ENCODE peak calls at places on chromosomes 11 and 22, in seven cellular contexts. K is cardiac muscle cell, S is HCT116, M is adrenal gland, P is lower leg skin, L is neural progenitor cell, O is Caco-2. T is an unnamed sample.

GRCh38 chr11:74460481-74461154 is 6.7 kb downstream of the KCNE3 start:
- DNase-seq in K (no peak), S (no peak), M (no peak), P (no peak), L (no peak), O (peak; percentile 17), T (no peak)

GRCh38 chr11:66478823-66479740 is 1.2 kb upstream of the DPP3 start:
- DNase-seq in K (peak; percentile 24), S (peak; percentile 27), M (peak; percentile 66), P (peak; percentile 90), L (peak; percentile 60), O (peak; percentile 74), T (peak; percentile 31)

GRCh38 chr11:45320366-45320765 is 34.2 kb upstream of the SYT13 start:
- DNase-seq in K (no peak), S (no peak), M (no peak), P (no peak), L (no peak), O (no peak), T (no peak)

GRCh38 chr11:92329137-92329536 is 104.5 kb downstream of the FAT3 start:
- DNase-seq in K (no peak), S (no peak), M (no peak), P (no peak), L (no peak), O (no peak), T (no peak)

GRCh38 chr11:126340960-126341709 is 14.4 kb upstream of the ST3GAL4 start:
- DNase-seq in K (no peak), S (no peak), M (no peak), P (no peak), L (no peak), O (no peak), T (no peak)

GRCh38 chr11:12287009-12287373 is 90.4 kb upstream of the PARVA start:
- DNase-seq in K (no peak), S (peak; percentile 47), M (peak; percentile 57), P (peak; percentile 80), L (no peak), O (peak; percentile 50), T (no peak)

GRCh38 chr11:45530776-45531175 is 134.6 kb downstream of the CHST1 start:
- DNase-seq in K (no peak), S (no peak), M (no peak), P (no peak), L (no peak), O (no peak), T (no peak)

GRCh38 chr11:67410369-67410831 is 5.1 kb upstream of the CARNS1 start:
- DNase-seq in K (no peak), S (no peak), M (no peak), P (no peak), L (no peak), O (no peak), T (no peak)

GRCh38 chr11:61890536-61891330 is 612 bp downstream of the FADS3 start:
- DNase-seq in K (peak; percentile 69), S (no peak), M (peak; percentile 94), P (peak; percentile 94), L (peak; percentile 71), O (peak; percentile 67), T (no peak)

GRCh38 chr11:1409108-1409851 is 19.5 kb downstream of the BRSK2 start:
- DNase-seq in K (no peak), S (no peak), M (no peak), P (no peak), L (no peak), O (no peak), T (no peak)

GRCh38 chr22:38652858-38653257 is 3.3 kb downstream of the FAM227A start:
- DNase-seq in K (no peak), S (no peak), M (no peak), P (no peak), L (no peak), O (no peak), T (no peak)

GRCh38 chr22:17314472-17314871 is 54.8 kb upstream of the CECR2 start:
- DNase-seq in K (no peak), S (no peak), M (no peak), P (peak; percentile 6), L (no peak), O (no peak), T (no peak)

GRCh38 chr11:69873166-69874077 is 54.2 kb upstream of the FGF3 start:
- DNase-seq in K (no peak), S (no peak), M (no peak), P (peak; percentile 52), L (no peak), O (peak; percentile 34), T (no peak)

GRCh38 chr11:114259124-114259526 is 37.1 kb upstream of the NNMT start:
- DNase-seq in K (no peak), S (no peak), M (peak; percentile 49), P (peak; percentile 95), L (no peak), O (no peak), T (no peak)

GRCh38 chr11:79393362-79394043 is 47.3 kb downstream of the TENM4 start:
- DNase-seq in K (no peak), S (no peak), M (no peak), P (no peak), L (peak; percentile 42), O (peak; percentile 78), T (no peak)

GRCh38 chr11:32446227-32446626 is 10.9 kb upstream of the WT1 start:
- DNase-seq in K (no peak), S (no peak), M (no peak), P (no peak), L (no peak), O (no peak), T (no peak)

GRCh38 chr11:32450372-32450771 is 15.0 kb upstream of the WT1 start:
- DNase-seq in K (no peak), S (no peak), M (no peak), P (no peak), L (no peak), O (no peak), T (no peak)

GRCh38 chr11:32447252-32447651 is 11.9 kb upstream of the WT1 start:
- DNase-seq in K (no peak), S (no peak), M (no peak), P (no peak), L (no peak), O (no peak), T (no peak)

GRCh38 chr11:32451808-32452207 is 16.5 kb upstream of the WT1 start:
- DNase-seq in K (no peak), S (no peak), M (peak; percentile 28), P (no peak), L (no peak), O (no peak), T (no peak)

DNA sequence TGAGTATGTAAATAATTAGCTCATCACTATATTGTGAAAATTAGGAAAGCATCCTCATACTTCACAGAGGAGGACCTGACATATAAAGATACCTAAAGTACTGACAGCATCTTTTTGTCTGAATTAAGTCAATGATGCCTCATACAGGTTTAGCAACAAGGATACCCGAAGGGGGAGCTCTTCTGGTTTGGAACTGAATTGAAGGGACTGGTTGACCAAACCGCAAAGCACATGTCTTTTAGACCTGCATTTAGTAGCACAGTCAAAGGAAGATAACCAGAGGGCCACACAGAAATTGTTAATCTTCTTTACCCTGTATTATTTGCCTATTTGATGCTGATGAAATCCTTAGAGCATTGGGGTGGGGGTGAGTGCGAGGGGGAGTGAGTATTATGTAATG is 12.9 kb upstream of the WT1 start:
- DNase-seq in K (peak; percentile 72), S (peak; percentile 43), M (no peak), P (no peak), L (peak; percentile 74), O (no peak), T (peak; percentile 18)
- TF ChIP-seq CTCF in K (peak; percentile 58), S (peak; percentile 55), M (no peak), P (no peak), L (peak; percentile 73), O (peak; percentile 49), T (peak; percentile 52)

DNA sequence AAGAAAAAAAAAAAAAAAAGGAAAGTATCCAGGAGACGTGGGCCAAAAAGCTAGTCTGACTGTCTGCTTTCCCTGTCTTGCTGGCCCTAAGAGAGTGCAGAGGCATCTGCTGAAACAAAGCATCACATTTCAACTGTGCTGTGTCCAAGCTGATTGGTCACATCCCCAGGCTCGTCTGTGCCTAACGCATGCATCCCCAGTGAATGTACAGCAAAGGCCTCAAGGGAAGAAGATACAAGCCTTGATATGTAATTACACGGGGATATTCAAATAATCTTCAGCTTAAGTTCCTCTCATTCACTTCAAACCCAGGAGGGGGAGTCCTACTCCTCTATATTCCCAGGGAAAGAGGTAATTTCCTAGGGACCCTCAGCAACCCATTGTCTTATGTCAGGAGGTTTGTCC is 5.4 kb upstream of the SORL1 start:
- DNase-seq in K (peak; percentile 33), S (no peak), M (no peak), P (no peak), L (peak; percentile 51), O (no peak), T (no peak)
- TF ChIP-seq CTCF in K (peak; percentile 23), S (peak; percentile 41), M (no peak), P (no peak), L (peak; percentile 29), O (peak; percentile 8), T (no peak)

GRCh38 chr11:134577801-134578200 is 165.8 kb upstream of the B3GAT1 start:
- DNase-seq in K (no peak), S (no peak), M (no peak), P (no peak), L (no peak), O (peak; percentile 18), T (no peak)

GRCh38 chr11:134578807-134579708 is 167.0 kb upstream of the B3GAT1 start:
- DNase-seq in K (peak; percentile 34), S (peak; percentile 18), M (no peak), P (no peak), L (no peak), O (peak; percentile 70), T (no peak)

GRCh38 chr11:134580635-134581025 is 168.6 kb upstream of the B3GAT1 start:
- DNase-seq in K (no peak), S (no peak), M (no peak), P (no peak), L (no peak), O (no peak), T (no peak)

GRCh38 chr11:134581121-134581626 is 169.1 kb upstream of the B3GAT1 start:
- DNase-seq in K (no peak), S (no peak), M (no peak), P (no peak), L (no peak), O (no peak), T (no peak)

GRCh38 chr11:134579709-134580634 is 167.9 kb upstream of the B3GAT1 start:
- DNase-seq in K (no peak), S (no peak), M (no peak), P (no peak), L (no peak), O (no peak), T (no peak)
- TF ChIP-seq CTCF in K (no peak), S (no peak), M (no peak), P (no peak), L (no peak), O (no peak), T (no peak)

GRCh38 chr11:31267720-31268119 is 101.8 kb downstream of the DCDC1 start:
- DNase-seq in K (no peak), S (no peak), M (no peak), P (no peak), L (no peak), O (no peak), T (no peak)

GRCh38 chr11:31262761-31263160 is 106.8 kb downstream of the DCDC1 start:
- DNase-seq in K (no peak), S (no peak), M (no peak), P (no peak), L (no peak), O (no peak), T (no peak)

DNA sequence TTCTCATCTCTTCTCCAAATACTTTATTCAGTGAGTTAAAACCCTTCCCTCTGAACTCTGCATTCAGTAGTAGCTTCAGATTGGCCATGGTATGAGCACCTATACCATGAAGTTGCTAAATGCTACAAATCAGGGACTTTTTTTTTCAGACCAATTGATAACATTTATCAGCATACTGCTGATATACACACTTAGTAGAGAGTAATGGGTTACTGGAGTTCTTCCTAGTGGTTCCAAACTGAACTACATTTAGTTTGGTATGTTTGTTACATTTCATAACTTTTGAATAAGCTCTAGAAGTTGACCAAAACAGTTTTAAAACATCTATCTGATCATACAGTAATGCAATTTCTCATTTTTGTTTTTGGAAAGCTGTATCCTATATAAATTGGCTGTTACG is 104.7 kb downstream of the DCDC1 start:
- DNase-seq in K (no peak), S (no peak), M (no peak), P (no peak), L (no peak), O (no peak), T (no peak)
- TF ChIP-seq CTCF in K (no peak), S (peak; percentile 18), M (no peak), P (no peak), L (peak; percentile 36), O (no peak), T (no peak)